ENCODE peak calls at places on chromosome 5, in seven cellular contexts. L is stomach, Z is HCT116, T is HepG2, Y is spleen, N is GM12878, G is sigmoid colon. E is an unnamed sample. For H3K4me1, the result is how much of the 10 kb centered on the place peaks cover.

GRCh38 chr5:135174315-135175096 is 140.5 kb upstream of the PITX1 start:
- DNase-seq in L (no peak), Z (no peak), T (no peak), Y (no peak), N (no peak), G (no peak), E (no peak)

GRCh38 chr5:171067540-171068130 is 205.8 kb downstream of the RANBP17 start:
- DNase-seq in L (no peak), Z (no peak), T (no peak), Y (no peak), N (no peak), G (no peak), E (no peak)

GRCh38 chr5:1640276-1640898 is 116.6 kb upstream of the LPCAT1 start:
- DNase-seq in L (no peak), Z (no peak), T (no peak), Y (peak), N (no peak), G (peak), E (peak)

GRCh38 chr5:109567374-109568044 is 122.2 kb upstream of the MAN2A1 start:
- DNase-seq in L (no peak), Z (no peak), T (peak), Y (no peak), N (no peak), G (no peak), E (no peak)

GRCh38 chr5:7857918-7858632 is 7.1 kb upstream of the CFAP90 start:
- DNase-seq in L (no peak), Z (no peak), T (no peak), Y (no peak), N (no peak), G (no peak), E (no peak)

GRCh38 chr5:12668564-12668963 is 764.3 kb upstream of the CTNND2 start:
- DNase-seq in L (no peak), Z (no peak), T (no peak), Y (no peak), N (no peak), G (no peak), E (no peak)

GRCh38 chr5:68245325-68245724 is 29.8 kb downstream of the PIK3R1 start:
- DNase-seq in L (no peak), Z (no peak), T (no peak), Y (no peak), N (no peak), G (no peak), E (no peak)

GRCh38 chr5:98763001-98763630 is 10.3 kb upstream of the RGMB start:
- DNase-seq in L (no peak), Z (no peak), T (no peak), Y (no peak), N (no peak), G (no peak), E (no peak)

GRCh38 chr5:73515232-73515631 is 17.0 kb downstream of the BTF3 start:
- DNase-seq in L (peak), Z (no peak), T (no peak), Y (no peak), N (no peak), G (no peak), E (no peak)

GRCh38 chr5:74624501-74624900 is 16.0 kb downstream of the ENC1 start:
- DNase-seq in L (no peak), Z (no peak), T (no peak), Y (no peak), N (no peak), G (no peak), E (no peak)

GRCh38 chr5:18395126-18396110 is 761.2 kb downstream of the TAF11L14 start:
- DNase-seq in L (no peak), Z (no peak), T (no peak), Y (no peak), N (no peak), G (no peak), E (no peak)

GRCh38 chr5:50709471-50709870 is 43.0 kb downstream of the PARP8 start:
- DNase-seq in L (no peak), Z (no peak), T (no peak), Y (no peak), N (no peak), G (no peak), E (no peak)

GRCh38 chr5:127968998-127969397 is 114.6 kb upstream of the SLC12A2 start:
- DNase-seq in L (no peak), Z (no peak), T (no peak), Y (no peak), N (no peak), G (no peak), E (no peak)

GRCh38 chr5:151925396-151925750 is 722 bp upstream of the GLRA1 start:
- DNase-seq in L (no peak), Z (no peak), T (no peak), Y (no peak), N (no peak), G (no peak), E (no peak)

GRCh38 chr5:117504245-117504644 is 929.6 kb upstream of the SEMA6A start:
- DNase-seq in L (no peak), Z (no peak), T (no peak), Y (no peak), N (no peak), G (no peak), E (no peak)

GRCh38 chr5:50699737-50700136 is 33.3 kb downstream of the PARP8 start:
- DNase-seq in L (no peak), Z (no peak), T (no peak), Y (no peak), N (no peak), G (no peak), E (no peak)

GRCh38 chr5:42784132-42784531 is 27.5 kb downstream of the CCDC152 start:
- DNase-seq in L (no peak), Z (no peak), T (no peak), Y (no peak), N (no peak), G (no peak), E (no peak)

GRCh38 chr5:135669416-135669815 is 90.6 kb upstream of the CXCL14 start:
- DNase-seq in L (no peak), Z (no peak), T (no peak), Y (no peak), N (no peak), G (no peak), E (no peak)

GRCh38 chr5:122078116-122078865 is at the start of gene LOX:
- DNase-seq in L (peak), Z (no peak), T (peak), Y (no peak), N (no peak), G (peak), E (peak)

GRCh38 chr5:145324767-145325479 is 510.2 kb downstream of the PRELID2 start:
- DNase-seq in L (no peak), Z (no peak), T (no peak), Y (no peak), N (no peak), G (no peak), E (no peak)

GRCh38 chr5:122350496-122350895 is 38.5 kb downstream of the SNCAIP start:
- DNase-seq in L (no peak), Z (no peak), T (no peak), Y (no peak), N (no peak), G (no peak), E (no peak)

GRCh38 chr5:39699164-39699563 is 274.4 kb upstream of the DAB2 start:
- DNase-seq in L (no peak), Z (no peak), T (no peak), Y (no peak), N (no peak), G (no peak), E (no peak)

GRCh38 chr5:152066760-152067159 is 142.1 kb upstream of the GLRA1 start:
- DNase-seq in L (no peak), Z (no peak), T (no peak), Y (no peak), N (no peak), G (no peak), E (no peak)

GRCh38 chr5:52999357-52999949 is 10.3 kb downstream of the ITGA2 start:
- DNase-seq in L (no peak), Z (no peak), T (no peak), Y (no peak), N (no peak), G (no peak), E (no peak)

GRCh38 chr5:10036136-10036535 is 213.6 kb downstream of the ATPSCKMT start:
- DNase-seq in L (no peak), Z (no peak), T (no peak), Y (no peak), N (no peak), G (no peak), E (no peak)

GRCh38 chr5:17808566-17808965 is 174.3 kb downstream of the TAF11L14 start:
- DNase-seq in L (no peak), Z (no peak), T (no peak), Y (no peak), N (no peak), G (no peak), E (no peak)

GRCh38 chr5:5071554-5071953 is 68.6 kb upstream of the ADAMTS16 start:
- DNase-seq in L (no peak), Z (no peak), T (no peak), Y (no peak), N (no peak), G (no peak), E (no peak)

GRCh38 chr5:9833871-9834270 is 203.7 kb upstream of the TAS2R1 start:
- DNase-seq in L (no peak), Z (no peak), T (no peak), Y (no peak), N (no peak), G (no peak), E (no peak)

GRCh38 chr5:21152611-21153010 is 1164.6 kb upstream of the CDH18 start:
- DNase-seq in L (no peak), Z (no peak), T (no peak), Y (no peak), N (no peak), G (no peak), E (no peak)

GRCh38 chr5:137496919-137497318 is 2.2 kb downstream of the SPOCK1 start:
- DNase-seq in L (no peak), Z (no peak), T (no peak), Y (no peak), N (no peak), G (no peak), E (no peak)

GRCh38 chr5:113068559-113068958 is 92.0 kb downstream of the DCP2 start:
- DNase-seq in L (no peak), Z (no peak), T (no peak), Y (no peak), N (no peak), G (no peak), E (no peak)

GRCh38 chr5:36300927-36301540 is 668 bp downstream of the RANBP3L start:
- DNase-seq in L (peak), Z (no peak), T (no peak), Y (no peak), N (no peak), G (no peak), E (no peak)

GRCh38 chr5:132334812-132335211 is 34.7 kb upstream of the SLC22A5 start:
- DNase-seq in L (no peak), Z (peak), T (peak), Y (no peak), N (no peak), G (no peak), E (no peak)

GRCh38 chr5:133930061-133930823 is 38.2 kb downstream of the C5orf15 start:
- DNase-seq in L (no peak), Z (no peak), T (no peak), Y (no peak), N (no peak), G (no peak), E (no peak)
- H3K4me1 ChIP-seq in L (under half), Z (under half), T (under half), Y (half or more), N (half or more), G (under half), E (under half)

GRCh38 chr5:90558344-90559192 is at the start of gene ADGRV1:
- DNase-seq in L (peak), Z (peak), T (peak), Y (peak), N (no peak), G (no peak), E (no peak)
- TF ChIP-seq POLR2A in L (no peak), Z (no peak), T (no peak), Y (no peak), N (no peak), G (no peak), E (no peak)

DNA sequence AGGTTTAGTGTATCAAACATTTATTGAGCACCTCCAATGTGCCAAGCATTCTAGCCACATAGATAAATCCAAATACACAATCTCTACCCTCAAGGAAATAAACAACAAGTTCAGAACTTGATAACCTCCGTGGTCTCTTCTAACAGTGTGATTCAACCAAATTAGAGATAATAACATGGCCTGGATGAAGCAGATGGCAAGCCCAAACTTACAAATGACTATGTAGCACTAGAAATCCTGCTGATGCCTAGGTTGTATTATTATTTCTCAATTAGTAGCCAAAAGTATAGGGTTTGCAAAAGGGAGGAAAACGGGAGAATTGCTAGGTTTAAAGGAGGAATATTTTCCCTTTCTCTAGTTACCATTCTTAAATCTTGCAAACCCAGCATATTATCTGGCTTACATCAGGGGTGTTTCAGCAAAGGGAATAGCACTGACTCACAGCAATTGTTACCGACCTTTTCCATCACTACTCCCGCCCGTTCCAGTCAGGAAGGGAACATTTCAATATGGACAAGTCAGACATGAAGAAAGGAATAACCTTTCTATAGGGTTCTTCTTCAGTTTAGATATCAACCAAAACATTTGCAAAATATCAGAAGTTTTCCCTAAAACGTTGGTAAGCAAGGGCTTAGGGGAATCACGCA is 2.3 kb downstream of the DPYSL3 start:
- DNase-seq in L (no peak), Z (no peak), T (no peak), Y (no peak), N (no peak), G (peak), E (no peak)
- TF ChIP-seq POLR2AphosphoS5 in L (peak), Z (no peak), T (no peak), Y (no peak), N (no peak), G (peak), E (peak)

GRCh38 chr5:173317091-173317685 is 11.0 kb downstream of the STC2 start:
- DNase-seq in L (no peak), Z (no peak), T (no peak), Y (peak), N (no peak), G (no peak), E (peak)
- H3K4me1 ChIP-seq in L (under half), Z (under half), T (under half), Y (under half), N (under half), G (half or more), E (under half)

DNA sequence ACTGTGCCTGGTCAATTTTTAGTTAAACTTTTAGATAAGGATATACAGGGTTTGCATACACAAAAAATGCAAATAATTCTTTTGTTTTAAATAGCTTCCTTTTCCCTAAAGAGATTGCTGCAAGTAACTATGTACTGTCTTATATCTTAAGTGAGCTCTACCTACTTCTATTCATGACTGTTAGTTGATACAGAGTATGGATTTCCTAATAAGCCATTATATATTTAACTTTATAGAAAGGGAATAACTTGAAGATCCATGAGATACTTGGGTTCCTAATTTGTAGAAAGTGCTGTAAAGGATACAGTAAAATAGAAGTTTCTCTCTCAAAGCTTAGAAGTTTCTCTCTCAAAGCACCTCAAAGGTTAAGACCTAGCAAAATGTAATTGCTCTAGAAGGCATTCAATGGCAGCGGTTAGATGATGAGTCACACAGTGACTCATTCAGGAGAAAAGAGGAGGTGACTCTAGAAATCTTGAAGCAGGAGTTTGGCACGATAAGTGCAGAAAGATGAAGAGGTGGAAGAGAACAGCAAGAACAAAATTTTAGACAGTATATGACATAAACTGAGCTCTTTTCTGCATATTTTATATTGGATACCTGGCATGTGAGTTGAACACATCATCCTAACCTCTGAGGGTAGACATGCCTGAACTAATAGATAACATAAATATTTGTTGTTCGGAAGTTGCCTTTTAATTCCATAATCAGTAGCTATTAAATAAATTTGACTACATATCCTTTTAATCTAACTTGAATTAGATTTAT is 5.5 kb upstream of the DNAJC21 start:
- DNase-seq in L (no peak), Z (peak), T (no peak), Y (no peak), N (no peak), G (no peak), E (no peak)
- TF ChIP-seq POLR2A in L (no peak), Z (no peak), T (no peak), Y (no peak), N (no peak), G (no peak), E (no peak)

GRCh38 chr5:88681402-88681801 is 201.6 kb downstream of the MEF2C start:
- DNase-seq in L (no peak), Z (no peak), T (no peak), Y (no peak), N (no peak), G (no peak), E (no peak)
- TF ChIP-seq POLR2AphosphoS5 in L (no peak), Z (no peak), T (no peak), Y (no peak), N (no peak), G (no peak), E (no peak)

DNA sequence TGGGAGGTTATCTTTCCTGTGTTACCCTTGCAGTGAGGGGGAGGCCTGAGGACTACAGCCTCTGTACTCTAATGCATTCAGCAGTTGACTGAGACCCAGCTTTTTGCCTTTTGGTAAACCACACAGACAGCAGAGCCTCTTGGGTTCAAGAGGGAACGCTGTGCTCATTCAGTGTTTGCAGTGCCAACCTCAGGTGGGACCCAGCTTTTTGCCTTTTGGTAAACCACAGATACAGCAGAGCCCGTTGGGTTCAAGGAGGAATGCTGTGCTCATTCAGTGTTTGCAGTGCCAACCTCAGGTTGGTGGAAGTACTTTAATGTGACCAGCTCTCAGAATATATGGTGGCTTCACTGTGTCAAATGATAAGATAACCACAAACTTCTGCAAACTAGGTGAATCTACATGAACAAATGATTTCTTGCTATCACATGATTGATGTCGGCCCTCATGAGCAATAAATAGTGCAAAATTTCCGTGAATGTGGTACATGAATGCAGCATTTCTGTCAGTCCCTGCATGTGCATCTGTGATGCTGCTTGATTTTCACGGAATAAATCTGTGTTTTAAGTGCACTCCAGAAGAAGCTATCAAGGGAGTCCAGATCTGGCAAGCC is 1.7 kb downstream of the IQGAP2 start:
- DNase-seq in L (no peak), Z (no peak), T (no peak), Y (no peak), N (no peak), G (no peak), E (no peak)
- H3K4me1 ChIP-seq in L (under half), Z (under half), T (half or more), Y (half or more), N (under half), G (under half), E (under half)

GRCh38 chr5:87094347-87094746 is 173.3 kb upstream of the RASA1 start:
- DNase-seq in L (no peak), Z (no peak), T (no peak), Y (no peak), N (no peak), G (no peak), E (no peak)
- TF ChIP-seq POLR2A in L (no peak), Z (no peak), T (no peak), Y (no peak), N (no peak), G (no peak), E (no peak)

GRCh38 chr5:72166070-72166979 is 59.0 kb downstream of the MAP1B start:
- DNase-seq in L (no peak), Z (no peak), T (no peak), Y (no peak), N (no peak), G (peak), E (no peak)
- TF ChIP-seq POLR2AphosphoS5 in L (peak), Z (no peak), T (no peak), Y (peak), N (no peak), G (no peak), E (no peak)

GRCh38 chr5:141841781-141842180 is 36.4 kb downstream of the PCDH1 start:
- DNase-seq in L (peak), Z (no peak), T (no peak), Y (no peak), N (no peak), G (no peak), E (no peak)
- H3K4me1 ChIP-seq in L (half or more), Z (under half), T (under half), Y (under half), N (under half), G (under half), E (under half)